ENCODE peak calls at places on chromosomes 7 and 10, in seven cellular contexts. M is AG04450, X is fibroblast of lung, E is pancreas, K is B cell, N is NCI-H510A treated with DMSO at 0.1 percent for 48 hours, U is epithelial cell of proximal tubule. O is an unnamed sample.

GRCh38 chr7:133155121-133155520 is 73.2 kb upstream of the CHCHD3 start:
- DNase-seq in K (no peak), M (no peak), U (no peak), N (no peak), E (no peak), X (no peak), O (no peak)

GRCh38 chr7:13551503-13551902 is 438.0 kb downstream of the ETV1 start:
- DNase-seq in U (peak), E (no peak), K (no peak), N (peak), X (peak), M (no peak), O (no peak)

GRCh38 chr7:129169171-129169643 is 19.2 kb upstream of the SMO start:
- DNase-seq in M (no peak), U (no peak), K (peak), E (peak), N (no peak), X (peak), O (peak)

GRCh38 chr10:63376560-63377304 is 89.0 kb downstream of the JMJD1C start:
- DNase-seq in E (no peak), N (no peak), M (no peak), X (peak), U (no peak), K (peak), O (no peak)

GRCh38 chr10:114489521-114490310 is 85.4 kb upstream of the AFAP1L2 start:
- DNase-seq in N (no peak), X (peak), E (no peak), U (no peak), K (no peak), M (no peak), O (no peak)

GRCh38 chr7:99229234-99229633 is 21.3 kb upstream of the KPNA7 start:
- DNase-seq in U (no peak), M (no peak), K (no peak), N (no peak), E (no peak), X (no peak), O (no peak)

GRCh38 chr10:87842220-87842641 is 21.1 kb downstream of the KLLN start:
- DNase-seq in M (no peak), E (no peak), X (peak), K (no peak), N (no peak), U (peak), O (peak)

GRCh38 chr7:128032605-128033235 is 1.5 kb upstream of the LRRC4 start:
- DNase-seq in K (peak), M (no peak), U (no peak), X (peak), E (no peak), N (no peak), O (no peak)

GRCh38 chr10:117320050-117320665 is 55.1 kb downstream of the PDZD8 start:
- DNase-seq in N (no peak), M (no peak), X (no peak), K (no peak), E (no peak), U (no peak), O (no peak)

GRCh38 chr10:125158528-125159485 is 1.6 kb downstream of the CTBP2 start:
- DNase-seq in K (peak), U (no peak), X (peak), M (no peak), N (peak), E (peak), O (peak)

GRCh38 chr7:157273208-157274202 is 63.3 kb upstream of the DNAJB6 start:
- DNase-seq in U (peak), X (peak), N (peak), E (peak), K (peak), M (peak), O (peak)

GRCh38 chr7:122884186-122884585 is 2.1 kb downstream of the CADPS2 start:
- DNase-seq in X (no peak), N (peak), M (no peak), E (no peak), U (no peak), K (no peak), O (no peak)

GRCh38 chr7:134298902-134299683 is 17.6 kb downstream of the SLC35B4 start:
- DNase-seq in K (no peak), N (no peak), X (peak), M (peak), U (no peak), E (peak), O (peak)

GRCh38 chr7:141024668-141025067 is 9.9 kb upstream of the MRPS33 start:
- DNase-seq in E (no peak), N (no peak), X (no peak), M (no peak), U (no peak), K (no peak), O (no peak)

GRCh38 chr10:63438506-63439498 is 27.0 kb downstream of the JMJD1C start:
- DNase-seq in U (no peak), E (no peak), N (no peak), M (no peak), K (no peak), X (peak), O (no peak)

GRCh38 chr10:72009430-72010081 is 45.4 kb downstream of the CHST3 start:
- DNase-seq in N (no peak), E (peak), X (peak), K (no peak), M (peak), U (no peak), O (peak)

GRCh38 chr10:111281516-111281915 is 204.7 kb downstream of the ADRA2A start:
- DNase-seq in E (no peak), U (no peak), K (no peak), X (no peak), M (no peak), N (no peak), O (no peak)

GRCh38 chr7:78850093-78850740 is 603.2 kb downstream of the MAGI2 start:
- DNase-seq in K (no peak), M (no peak), U (no peak), E (no peak), N (no peak), X (no peak), O (no peak)

GRCh38 chr7:44538798-44539668 is 2.1 kb downstream of the NPC1L1 start:
- DNase-seq in E (no peak), M (no peak), X (no peak), U (no peak), K (peak), N (no peak), O (no peak)

GRCh38 chr7:72334733-72335132 is 77.4 kb downstream of the CALN1 start:
- DNase-seq in E (no peak), U (no peak), K (no peak), X (no peak), M (no peak), N (no peak), O (no peak)

O was measured in transverse colon.